ENCODE peak calls at places on chromosomes 12 and 14, in five cellular contexts. J is NCI-H460, U is posterior vena cava, H is GM04503, M is lung microvascular endothelial cell. P is an unnamed sample.

GRCh38 chr12:95083938-95084337 is 10.5 kb upstream of the NR2C1 start:
- DNase-seq in J (no peak), U (no peak), H (peak), M (peak), P (no peak)

GRCh38 chr14:26008290-26008689 is 589.5 kb downstream of the NOVA1 start:
- DNase-seq in J (peak), U (no peak), H (no peak), M (peak), P (no peak)

GRCh38 chr12:1972260-1972659 is 32.0 kb downstream of the DCP1B start:
- DNase-seq in J (no peak), U (no peak), H (no peak), M (peak), P (no peak)

GRCh38 chr14:88044782-88045446 is 40.0 kb downstream of the GPR65 start:
- DNase-seq in J (no peak), U (no peak), H (no peak), M (no peak), P (no peak)

GRCh38 chr14:80269338-80269935 is 58.1 kb upstream of the DIO2 start:
- DNase-seq in J (no peak), U (no peak), H (peak), M (peak), P (no peak)

GRCh38 chr14:91257328-91258020 is 13.0 kb upstream of the GPR68 start:
- DNase-seq in J (no peak), U (no peak), H (no peak), M (no peak), P (no peak)

GRCh38 chr12:119222222-119222951 is 43.7 kb downstream of the HSPB8 start:
- DNase-seq in J (no peak), U (no peak), H (no peak), M (no peak), P (no peak)

GRCh38 chr12:56188786-56189335 is 422 bp downstream of the SMARCC2 start:
- DNase-seq in J (no peak), U (peak), H (no peak), M (no peak), P (no peak)

GRCh38 chr14:76574416-76574815 is 186.9 kb upstream of the VASH1 start:
- DNase-seq in J (no peak), U (no peak), H (no peak), M (no peak), P (no peak)

GRCh38 chr14:81169711-81170103 is 51.1 kb downstream of the GTF2A1 start:
- DNase-seq in J (no peak), U (peak), H (no peak), M (peak), P (no peak)

GRCh38 chr12:108840605-108841328 is 16.6 kb downstream of the SSH1 start:
- DNase-seq in J (no peak), U (no peak), H (no peak), M (no peak), P (no peak)

GRCh38 chr12:121238604-121239334 is 28.8 kb downstream of the P2RX4 start:
- DNase-seq in J (no peak), U (no peak), H (no peak), M (peak), P (no peak)

GRCh38 chr12:121792607-121793500 is 634 bp downstream of the RHOF start:
- DNase-seq in J (no peak), U (peak), H (no peak), M (no peak), P (no peak)

GRCh38 chr14:69231486-69231885 is 28.5 kb upstream of the GALNT16 start:
- DNase-seq in J (no peak), U (no peak), H (no peak), M (peak), P (no peak)